ENCODE peak calls at places on chromosomes 11 and 22, in five cellular contexts. L, A, Y, N and S are unnamed samples. For H3K27me3, the result is how much of the 10 kb centered on the place peaks cover.

GRCh38 chr11:47667135-47667534 is 24.8 kb upstream of the MTCH2 start:
- DNase-seq in A (no peak), L (no peak), N (no peak), Y (no peak), S (no peak)

GRCh38 chr11:73384871-73385692 is 8.9 kb downstream of the RELT start:
- DNase-seq in A (no peak), L (no peak), N (no peak), Y (peak), S (no peak)

GRCh38 chr22:20316217-20316843 is 3.5 kb downstream of the DGCR6L start:
- DNase-seq in Y (no peak), A (peak), N (peak), L (no peak), S (no peak)

GRCh38 chr11:46064221-46064620 is 57.0 kb downstream of the PHF21A start:
- DNase-seq in Y (no peak), A (no peak), L (no peak), N (no peak), S (no peak)

GRCh38 chr11:63504933-63505586 is 824 bp upstream of the LGALS12 start:
- DNase-seq in L (no peak), A (no peak), N (peak), Y (no peak), S (no peak)

GRCh38 chr11:124835918-124836317 is 29.3 kb upstream of the ROBO3 start:
- DNase-seq in Y (no peak), A (no peak), N (no peak), L (no peak), S (no peak)

GRCh38 chr11:45089251-45089650 is 57.2 kb upstream of the PRDM11 start:
- DNase-seq in A (no peak), L (no peak), N (peak), Y (peak), S (peak)

GRCh38 chr11:67281552-67282150 is 7.5 kb upstream of the ANKRD13D start:
- DNase-seq in Y (peak), L (no peak), N (no peak), A (no peak), S (no peak)

GRCh38 chr11:10669258-10670033 is 24.1 kb downstream of the IRAG1 start:
- DNase-seq in A (no peak), N (no peak), L (no peak), Y (no peak), S (peak)

GRCh38 chr11:114247070-114247789 is 49.0 kb upstream of the NNMT start:
- DNase-seq in N (no peak), L (no peak), Y (no peak), A (no peak), S (no peak)

GRCh38 chr22:21020802-21021429 is 6.0 kb downstream of the P2RX6 start:
- DNase-seq in N (no peak), Y (no peak), A (no peak), L (no peak), S (no peak)

GRCh38 chr11:65562020-65562419 is 3.9 kb upstream of the LTBP3 start:
- DNase-seq in A (no peak), L (no peak), Y (no peak), N (no peak), S (no peak)

GRCh38 chr11:10488581-10489443 is 33.7 kb downstream of the AMPD3 start:
- DNase-seq in N (no peak), Y (no peak), A (peak), L (peak), S (no peak)

GRCh38 chr11:69480547-69481392 is 693 bp upstream of the LINC01488 start:
- DNase-seq in L (no peak), A (no peak), Y (no peak), N (peak), S (no peak)

GRCh38 chr11:126440792-126441514 is 85.5 kb downstream of the ST3GAL4 start:
- DNase-seq in Y (peak), N (peak), A (peak), L (peak), S (no peak)

GRCh38 chr22:48199667-48200066 is 1437.2 kb downstream of the TBC1D22A start:
- DNase-seq in L (no peak), Y (no peak), N (no peak), A (no peak), S (no peak)

GRCh38 chr22:28909375-28909774 is 26.0 kb downstream of the ZNRF3 start:
- DNase-seq in A (no peak), L (no peak), Y (no peak), N (no peak), S (no peak)

GRCh38 chr11:8032122-8032521 is 45.0 kb downstream of the EIF3F start:
- DNase-seq in L (no peak), Y (no peak), A (no peak), N (no peak), S (no peak)

GRCh38 chr11:125550780-125551179 is 18.5 kb upstream of the EI24 start:
- DNase-seq in Y (no peak), L (no peak), A (no peak), N (no peak), S (no peak)

GRCh38 chr11:111777094-111778046 is 11.2 kb upstream of the PPP2R1B start:
- DNase-seq in N (no peak), L (peak), A (peak), Y (no peak), S (no peak)

GRCh38 chr11:66727883-66728759 is 895 bp downstream of the SPTBN2 start:
- DNase-seq in A (no peak), Y (no peak), L (no peak), N (no peak), S (no peak)

GRCh38 chr22:47337161-47337621 is 574.7 kb downstream of the TBC1D22A start:
- DNase-seq in L (peak), A (peak), Y (no peak), N (no peak), S (peak)

GRCh38 chr11:44658451-44658850 is 68.3 kb upstream of the TSPAN18 start:
- DNase-seq in A (no peak), L (no peak), Y (no peak), N (no peak), S (no peak)

GRCh38 chr22:21590809-21591641 is 23.5 kb downstream of the UBE2L3 start:
- DNase-seq in L (no peak), Y (no peak), N (no peak), A (peak), S (no peak)

GRCh38 chr11:62600367-62601113 is 1.1 kb downstream of the MTA2 start:
- DNase-seq in N (no peak), Y (no peak), L (no peak), A (no peak), S (no peak)

GRCh38 chr11:110777765-110778164 is 65.5 kb upstream of the ARHGAP20 start:
- DNase-seq in Y (no peak), N (no peak), A (peak), L (no peak), S (peak)

GRCh38 chr11:81070948-81071347 is 1630.1 kb upstream of the TENM4 start:
- DNase-seq in Y (no peak), A (no peak), N (no peak), L (no peak), S (no peak)

GRCh38 chr22:49995059-49995412 is 17.5 kb downstream of the IL17REL start:
- DNase-seq in N (no peak), Y (no peak), A (no peak), L (no peak), S (no peak)

GRCh38 chr11:65588199-65589054 is 7.2 kb downstream of the KCNK7 start:
- DNase-seq in A (peak), L (peak), Y (peak), N (peak), S (no peak)

GRCh38 chr11:57426439-57426753 is 525 bp downstream of the SLC43A3 start:
- DNase-seq in A (no peak), N (no peak), L (peak), Y (no peak), S (no peak)

GRCh38 chr22:47552024-47552423 is 789.6 kb downstream of the TBC1D22A start:
- DNase-seq in N (no peak), L (no peak), A (no peak), Y (no peak), S (no peak)

GRCh38 chr11:15563054-15563453 is 448.3 kb downstream of the INSC start:
- DNase-seq in L (no peak), N (no peak), Y (no peak), A (no peak), S (no peak)

GRCh38 chr11:116501728-116502127 is 271.1 kb downstream of the BUD13 start:
- DNase-seq in L (no peak), A (no peak), Y (no peak), N (no peak), S (no peak)

GRCh38 chr11:64789331-64790204 is 11.2 kb upstream of the SF1 start:
- DNase-seq in L (no peak), A (no peak), N (no peak), Y (peak), S (no peak)

GRCh38 chr22:42932857-42933782 is 76.0 kb upstream of the ARFGAP3 start:
- DNase-seq in L (no peak), Y (peak), A (no peak), N (no peak), S (no peak)

GRCh38 chr11:27423125-27423524 is 49.5 kb downstream of the LGR4 start:
- DNase-seq in L (no peak), A (no peak), Y (no peak), N (no peak), S (peak)

GRCh38 chr22:23055448-23056179 is 14.7 kb upstream of the GNAZ start:
- DNase-seq in A (no peak), Y (no peak), L (no peak), N (no peak), S (no peak)

GRCh38 chr11:17354070-17354924 is 2.7 kb downstream of the NCR3LG1 start:
- DNase-seq in N (peak), Y (peak), L (peak), A (peak), S (peak)

GRCh38 chr22:49152930-49153770 is 674.5 kb downstream of the BRD1 start:
- DNase-seq in L (no peak), A (no peak), N (no peak), Y (no peak), S (no peak)

GRCh38 chr22:23984430-23984829 is 4.5 kb downstream of the GSTT2 start:
- DNase-seq in N (no peak), A (no peak), L (peak), Y (no peak), S (no peak)

GRCh38 chr11:3340025-3340424 is 38.9 kb downstream of the ZNF195 start:
- DNase-seq in Y (no peak), L (peak), N (no peak), A (no peak), S (peak)
- TF ChIP-seq CTCF in Y (no peak), L (no peak), N (no peak), A (no peak), S (no peak)

GRCh38 chr22:17198188-17199130 is 20.8 kb downstream of the ADA2 start:
- DNase-seq in N (no peak), A (peak), L (no peak), Y (no peak), S (no peak)

GRCh38 chr22:17201285-17201945 is 17.8 kb downstream of the ADA2 start:
- DNase-seq in Y (no peak), A (no peak), L (no peak), N (peak), S (no peak)

GRCh38 chr22:17194213-17194612 is 25.0 kb downstream of the ADA2 start:
- DNase-seq in Y (no peak), A (no peak), N (no peak), L (no peak), S (no peak)

DNA sequence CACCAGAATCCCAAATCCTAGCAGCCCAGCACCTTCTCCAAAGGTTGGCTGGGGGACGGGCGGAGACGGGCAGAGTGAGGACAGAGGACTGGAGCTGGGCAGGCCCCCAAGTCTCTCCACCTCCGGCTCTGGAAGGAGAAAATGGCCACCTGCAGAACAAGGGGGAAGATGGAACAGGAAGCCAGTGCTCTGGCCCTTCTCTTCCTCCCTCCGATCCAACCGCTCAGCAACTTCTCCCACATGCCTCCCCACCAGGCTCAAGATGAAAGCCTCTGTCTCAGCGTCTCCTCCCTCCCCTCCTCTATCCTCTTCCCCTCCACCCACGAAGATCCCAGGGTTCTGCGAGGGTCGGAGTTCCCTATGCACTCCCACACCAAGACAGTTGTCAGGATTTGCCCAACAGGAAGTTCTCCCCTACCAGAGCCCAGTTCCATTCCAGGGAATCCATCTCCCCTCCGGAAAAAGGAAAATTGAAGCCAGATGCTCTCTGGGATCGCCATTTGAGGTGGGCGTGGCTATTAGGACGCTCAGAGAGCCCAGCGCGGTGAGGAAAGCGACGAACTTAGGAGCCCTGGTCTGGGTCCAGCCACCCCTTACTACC is 20.0 kb downstream of the ADA2 start:
- DNase-seq in A (no peak), Y (no peak), L (no peak), N (no peak), S (no peak)
- H3K4me3 ChIP-seq in A (peak), Y (peak), L (no peak), N (no peak), S (peak)

DNA sequence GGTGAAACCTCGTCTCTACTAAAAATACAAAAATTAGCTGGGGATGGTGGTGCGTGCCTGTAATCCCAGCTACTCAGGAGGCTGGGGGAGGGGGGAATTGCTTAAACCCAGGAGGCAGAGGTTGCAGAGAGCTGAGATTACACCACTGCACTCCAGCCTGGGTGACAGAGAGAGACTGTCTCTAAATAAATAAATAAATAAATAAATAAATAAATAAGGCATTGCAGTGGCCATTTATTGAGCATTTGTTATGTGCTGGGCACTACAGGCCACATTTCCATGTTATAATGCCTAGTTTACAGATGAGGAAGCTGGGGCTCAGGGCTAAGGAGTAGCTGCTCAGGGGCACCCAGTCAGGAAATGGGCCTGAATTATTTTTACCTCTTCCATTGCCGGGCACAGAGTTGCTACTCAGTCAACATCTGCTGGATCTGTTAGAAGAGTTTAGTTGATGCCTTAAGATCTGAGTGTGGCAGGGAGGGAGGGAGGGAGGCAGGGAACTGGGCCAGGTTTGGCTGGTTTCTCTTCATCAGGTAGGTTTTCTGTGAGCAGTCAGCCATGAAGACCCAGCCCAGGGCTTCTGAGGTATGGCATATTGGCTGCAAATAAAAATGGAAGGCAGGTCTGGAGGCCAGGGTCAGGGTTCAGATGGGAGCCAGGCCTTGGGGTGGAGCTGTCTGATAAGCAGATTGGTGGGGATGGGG is 5.6 kb downstream of the PVALB start:
- DNase-seq in Y (no peak), L (no peak), N (no peak), A (no peak), S (no peak)
- H3K27me3 ChIP-seq in Y (half or more), L (under half), N (under half), A (under half), S (half or more)

GRCh38 chr11:78179459-78180071 is 8.9 kb downstream of the KCTD21 start:
- DNase-seq in N (no peak), Y (no peak), L (peak), A (no peak), S (no peak)

GRCh38 chr11:78181155-78181554 is 7.3 kb downstream of the KCTD21 start:
- DNase-seq in A (no peak), Y (no peak), L (no peak), N (no peak), S (no peak)

GRCh38 chr11:78176605-78177141 is 11.8 kb downstream of the KCTD21 start:
- DNase-seq in N (no peak), L (no peak), A (no peak), Y (no peak), S (no peak)

GRCh38 chr11:78171951-78172350 is 16.5 kb downstream of the KCTD21 start:
- DNase-seq in L (no peak), N (no peak), Y (no peak), A (no peak), S (no peak)

DNA sequence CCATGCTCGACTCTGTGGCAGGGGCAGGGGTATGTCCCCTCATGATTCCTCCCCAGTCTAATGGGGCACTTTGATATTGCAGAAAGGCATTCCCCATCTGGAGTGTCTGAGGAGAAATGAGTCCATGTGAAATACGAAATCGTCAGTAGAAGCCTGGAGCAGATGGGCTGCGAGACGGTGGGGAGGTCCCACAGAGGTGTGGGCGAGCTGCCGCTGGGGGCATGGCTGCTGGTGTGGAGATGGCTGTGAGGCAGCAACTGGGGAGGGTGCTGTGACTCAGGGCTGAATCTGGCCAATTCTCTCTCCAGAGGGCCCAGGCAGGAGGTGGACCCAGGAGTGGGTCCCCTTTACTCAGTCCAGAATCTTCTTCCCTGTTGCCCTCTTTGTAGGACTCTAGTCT is 11.2 kb downstream of the KCTD21 start:
- DNase-seq in A (no peak), L (no peak), N (no peak), Y (no peak), S (no peak)
- TF ChIP-seq CTCF in A (no peak), L (no peak), N (no peak), Y (no peak), S (no peak)

DNA sequence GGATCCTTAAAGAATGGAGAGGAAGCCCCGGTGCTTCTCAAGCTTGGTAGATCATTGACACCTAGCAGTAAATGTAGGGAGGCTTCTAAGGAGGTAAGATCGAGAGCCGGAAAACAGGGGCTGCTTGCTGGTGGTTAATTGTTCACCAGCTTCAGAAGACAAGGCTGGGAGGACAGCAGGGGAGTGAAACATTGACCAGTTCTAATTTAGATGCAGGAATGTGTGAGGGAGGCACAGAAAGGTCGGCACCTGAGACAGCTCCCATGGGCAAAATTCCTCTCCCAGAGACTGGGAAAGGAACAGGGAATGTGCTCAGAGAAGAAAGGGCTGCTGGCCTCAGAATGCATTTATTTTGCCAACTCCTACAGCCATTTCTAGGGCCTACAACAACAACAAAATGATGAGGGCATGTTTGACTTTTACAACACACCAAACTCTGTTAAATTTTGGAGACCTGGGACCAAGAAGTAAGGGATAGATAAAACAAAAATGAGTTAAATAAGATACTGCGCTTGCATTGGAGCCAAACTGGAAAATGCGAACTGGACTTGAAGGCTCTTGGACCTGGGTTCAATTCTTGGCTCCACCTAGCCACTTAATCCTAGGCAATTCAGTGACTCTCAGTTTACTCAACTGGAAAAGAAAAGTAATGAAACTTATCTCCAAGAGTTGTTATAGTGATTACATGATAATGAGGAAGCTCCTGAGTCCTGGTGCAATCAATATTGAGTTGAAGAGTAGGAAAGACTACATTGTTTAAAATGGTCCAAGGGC is 31.0 kb downstream of the FZD4 start:
- DNase-seq in L (no peak), N (no peak), Y (no peak), A (no peak), S (no peak)
- H3K4me3 ChIP-seq in L (no peak), N (no peak), Y (no peak), A (no peak), S (no peak)

GRCh38 chr11:129910360-129910759 is 15.0 kb upstream of the NFRKB start:
- DNase-seq in Y (no peak), L (no peak), A (no peak), N (no peak), S (no peak)
- H3K27me3 ChIP-seq in Y (under half), L (under half), A (under half), N (under half), S (under half)

DNA sequence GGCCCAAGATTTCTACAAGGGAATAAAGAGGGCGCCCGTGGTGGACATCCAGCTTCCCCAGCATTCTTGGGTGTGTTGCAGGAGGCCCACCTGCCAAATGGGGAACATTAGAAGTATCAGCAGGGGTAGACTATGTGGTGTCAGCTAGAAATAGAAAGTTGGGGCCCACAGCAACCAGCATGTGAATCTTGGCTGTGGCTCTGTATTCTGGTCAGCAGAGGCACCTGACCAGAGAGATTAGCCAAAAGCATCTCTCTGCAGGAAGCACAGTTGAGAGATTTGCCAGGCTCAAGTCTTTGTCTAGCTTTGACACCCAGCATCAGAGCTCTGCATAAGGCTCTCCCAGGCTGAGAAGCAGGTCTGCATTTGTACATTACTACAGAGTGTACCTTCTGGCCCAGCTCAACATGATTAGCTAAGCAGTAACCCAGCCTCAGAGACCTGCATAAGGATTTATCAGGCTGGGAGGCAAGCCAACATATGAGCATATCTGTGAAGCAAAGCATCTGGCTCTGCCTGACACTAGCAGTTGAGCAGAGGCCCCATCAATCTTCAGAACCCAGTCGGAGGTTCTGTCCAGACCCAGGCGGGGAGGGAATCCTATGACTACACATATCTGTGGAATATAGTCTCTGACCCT is 79.9 kb downstream of the MS4A13 start:
- DNase-seq in L (no peak), A (no peak), Y (no peak), N (peak), S (no peak)
- TF ChIP-seq CTCF in L (no peak), A (no peak), Y (no peak), N (no peak), S (no peak)